ENCODE peak calls at places on chromosome 5, in nine cellular contexts. One of them, this sample, is unnamed.
A peak's percentile ranks its signal among the peaks of the same experiment; 100 is the strongest.

GRCh38 chr5:141714542-141715303 is 32.7 kb upstream of the ARAP3 start:
- DNase-seq in astrocyte of the spinal cord: no peak
- DNase-seq in ELF-1: peak; percentile 46
- DNase-seq in ELR: peak; percentile 49
- DNase-seq in OCI-LY7: no peak
- DNase-seq in SK-MEL-5: no peak
- DNase-seq in hepatic stellate cell: no peak
- DNase-seq in stromal cell of bone marrow: no peak
- DNase-seq in activated T-cell treated with anti-CD3 and anti-CD28 coated beads for 24 hours: no peak
- DNase-seq in this sample: no peak

GRCh38 chr5:83001788-83002381 is 75.3 kb downstream of the TMEM167A start:
- DNase-seq in stromal cell of bone marrow: no peak
- DNase-seq in hepatic stellate cell: no peak
- DNase-seq in SK-MEL-5: no peak
- DNase-seq in astrocyte of the spinal cord: no peak
- DNase-seq in ELF-1: no peak
- DNase-seq in ELR: no peak
- DNase-seq in OCI-LY7: no peak
- DNase-seq in activated T-cell treated with anti-CD3 and anti-CD28 coated beads for 24 hours: no peak
- DNase-seq in this sample: no peak

GRCh38 chr5:154801083-154801482 is 45.9 kb downstream of the LARP1 start:
- DNase-seq in activated T-cell treated with anti-CD3 and anti-CD28 coated beads for 24 hours: no peak
- DNase-seq in ELF-1: no peak
- DNase-seq in hepatic stellate cell: no peak
- DNase-seq in OCI-LY7: no peak
- DNase-seq in ELR: peak; percentile 83
- DNase-seq in astrocyte of the spinal cord: peak; percentile 83
- DNase-seq in stromal cell of bone marrow: no peak
- DNase-seq in SK-MEL-5: no peak
- DNase-seq in this sample: no peak

GRCh38 chr5:137147346-137147745 is 351.8 kb downstream of the SPOCK1 start:
- DNase-seq in OCI-LY7: no peak
- DNase-seq in stromal cell of bone marrow: no peak
- DNase-seq in ELR: no peak
- DNase-seq in SK-MEL-5: no peak
- DNase-seq in activated T-cell treated with anti-CD3 and anti-CD28 coated beads for 24 hours: no peak
- DNase-seq in ELF-1: no peak
- DNase-seq in hepatic stellate cell: no peak
- DNase-seq in astrocyte of the spinal cord: no peak
- DNase-seq in this sample: no peak

GRCh38 chr5:58040851-58041250 is 419.0 kb downstream of the PLK2 start:
- DNase-seq in OCI-LY7: no peak
- DNase-seq in hepatic stellate cell: no peak
- DNase-seq in SK-MEL-5: peak; percentile 0
- DNase-seq in astrocyte of the spinal cord: no peak
- DNase-seq in activated T-cell treated with anti-CD3 and anti-CD28 coated beads for 24 hours: no peak
- DNase-seq in ELF-1: no peak
- DNase-seq in ELR: no peak
- DNase-seq in stromal cell of bone marrow: no peak
- DNase-seq in this sample: no peak

GRCh38 chr5:10018211-10018610 is 231.5 kb downstream of the ATPSCKMT start:
- DNase-seq in ELF-1: no peak
- DNase-seq in astrocyte of the spinal cord: no peak
- DNase-seq in ELR: peak; percentile 9
- DNase-seq in activated T-cell treated with anti-CD3 and anti-CD28 coated beads for 24 hours: no peak
- DNase-seq in hepatic stellate cell: no peak
- DNase-seq in SK-MEL-5: no peak
- DNase-seq in OCI-LY7: no peak
- DNase-seq in stromal cell of bone marrow: no peak
- DNase-seq in this sample: no peak

GRCh38 chr5:17305024-17305423 is 87.6 kb downstream of the BASP1 start:
- DNase-seq in stromal cell of bone marrow: no peak
- DNase-seq in ELF-1: no peak
- DNase-seq in SK-MEL-5: peak; percentile 54
- DNase-seq in hepatic stellate cell: no peak
- DNase-seq in activated T-cell treated with anti-CD3 and anti-CD28 coated beads for 24 hours: no peak
- DNase-seq in OCI-LY7: no peak
- DNase-seq in astrocyte of the spinal cord: no peak
- DNase-seq in ELR: no peak
- DNase-seq in this sample: no peak

GRCh38 chr5:67528953-67529352 is 332.4 kb upstream of the CD180 start:
- DNase-seq in ELR: no peak
- DNase-seq in OCI-LY7: no peak
- DNase-seq in hepatic stellate cell: no peak
- DNase-seq in stromal cell of bone marrow: no peak
- DNase-seq in activated T-cell treated with anti-CD3 and anti-CD28 coated beads for 24 hours: no peak
- DNase-seq in ELF-1: no peak
- DNase-seq in astrocyte of the spinal cord: no peak
- DNase-seq in SK-MEL-5: no peak
- DNase-seq in this sample: no peak

GRCh38 chr5:161372682-161373344 is 173.7 kb downstream of the GABRB2 start:
- DNase-seq in OCI-LY7: no peak
- DNase-seq in ELF-1: no peak
- DNase-seq in activated T-cell treated with anti-CD3 and anti-CD28 coated beads for 24 hours: no peak
- DNase-seq in hepatic stellate cell: no peak
- DNase-seq in astrocyte of the spinal cord: no peak
- DNase-seq in SK-MEL-5: no peak
- DNase-seq in stromal cell of bone marrow: no peak
- DNase-seq in ELR: no peak
- DNase-seq in this sample: no peak

GRCh38 chr5:67493676-67494075 is 297.1 kb upstream of the CD180 start:
- DNase-seq in hepatic stellate cell: peak; percentile 5
- DNase-seq in activated T-cell treated with anti-CD3 and anti-CD28 coated beads for 24 hours: no peak
- DNase-seq in stromal cell of bone marrow: no peak
- DNase-seq in SK-MEL-5: peak; percentile 75
- DNase-seq in OCI-LY7: no peak
- DNase-seq in ELR: peak; percentile 1
- DNase-seq in ELF-1: peak; percentile 29
- DNase-seq in astrocyte of the spinal cord: peak; percentile 17
- DNase-seq in this sample: no peak

GRCh38 chr5:135625961-135626360 is 47.2 kb upstream of the CXCL14 start:
- DNase-seq in ELR: no peak
- DNase-seq in stromal cell of bone marrow: no peak
- DNase-seq in OCI-LY7: no peak
- DNase-seq in activated T-cell treated with anti-CD3 and anti-CD28 coated beads for 24 hours: no peak
- DNase-seq in ELF-1: no peak
- DNase-seq in astrocyte of the spinal cord: no peak
- DNase-seq in SK-MEL-5: no peak
- DNase-seq in hepatic stellate cell: no peak
- DNase-seq in this sample: no peak

GRCh38 chr5:170137694-170138214 is 32.1 kb downstream of the FOXI1 start:
- DNase-seq in OCI-LY7: no peak
- DNase-seq in ELR: no peak
- DNase-seq in SK-MEL-5: no peak
- DNase-seq in ELF-1: peak; percentile 79
- DNase-seq in activated T-cell treated with anti-CD3 and anti-CD28 coated beads for 24 hours: no peak
- DNase-seq in hepatic stellate cell: no peak
- DNase-seq in astrocyte of the spinal cord: no peak
- DNase-seq in stromal cell of bone marrow: no peak
- DNase-seq in this sample: no peak

GRCh38 chr5:132628814-132629213 is 29.2 kb upstream of the IL13 start:
- DNase-seq in stromal cell of bone marrow: no peak
- DNase-seq in ELF-1: no peak
- DNase-seq in activated T-cell treated with anti-CD3 and anti-CD28 coated beads for 24 hours: no peak
- DNase-seq in hepatic stellate cell: no peak
- DNase-seq in OCI-LY7: no peak
- DNase-seq in astrocyte of the spinal cord: no peak
- DNase-seq in ELR: no peak
- DNase-seq in SK-MEL-5: no peak
- DNase-seq in this sample: no peak